ENCODE peak calls at places on chromosomes 4 and X, in five cellular contexts. M is spleen, V is H1, Z is Peyer's patch, D is right lobe of liver. F is an unnamed sample.

GRCh38 chrX:37380920-37381319 is 31.8 kb downstream of the PRRG1 start:
- DNase-seq in M (no peak), V (no peak), Z (no peak), D (no peak), F (no peak)

GRCh38 chrX:82721891-82722290 is 786.2 kb upstream of the POU3F4 start:
- DNase-seq in M (no peak), V (no peak), Z (no peak), D (no peak), F (no peak)

GRCh38 chr4:165931741-165932140 is 58.7 kb downstream of the TLL1 start:
- DNase-seq in M (no peak), V (no peak), Z (no peak), D (no peak), F (no peak)

GRCh38 chr4:126541820-126542219 is 1090.9 kb upstream of the INTU start:
- DNase-seq in M (no peak), V (no peak), Z (no peak), D (no peak), F (no peak)

GRCh38 chr4:172142331-172142738 is 329.1 kb downstream of the GALNTL6 start:
- DNase-seq in M (no peak), V (no peak), Z (no peak), D (no peak), F (no peak)

GRCh38 chrX:135436966-135437866 is 15.5 kb downstream of the SMIM10L2A start:
- DNase-seq in M (no peak), V (no peak), Z (no peak), D (no peak), F (no peak)

GRCh38 chr4:40349561-40350198 is 14.5 kb downstream of the CHRNA9 start:
- DNase-seq in M (no peak), V (no peak), Z (no peak), D (no peak), F (no peak)

GRCh38 chr4:64538219-64538618 is 129.0 kb upstream of the TECRL start:
- DNase-seq in M (no peak), V (no peak), Z (no peak), D (no peak), F (no peak)

GRCh38 chr4:30866444-30866843 is 146.3 kb downstream of the PCDH7 start:
- DNase-seq in M (no peak), V (no peak), Z (no peak), D (no peak), F (no peak)

GRCh38 chr4:149218672-149219071 is 597.0 kb downstream of the IQCM start:
- DNase-seq in M (no peak), V (no peak), Z (no peak), D (no peak), F (no peak)

GRCh38 chr4:122712782-122713181 is 19.7 kb upstream of the BBS12 start:
- DNase-seq in M (no peak), V (no peak), Z (no peak), D (no peak), F (no peak)

GRCh38 chrX:151398346-151398745 is 1.3 kb downstream of the VMA21 start:
- DNase-seq in M (no peak), V (no peak), Z (no peak), D (no peak), F (no peak)

GRCh38 chr4:146243141-146243882 is 29.0 kb downstream of the REELD1 start:
- DNase-seq in M (peak; percentile 84), V (peak; percentile 36), Z (peak; percentile 60), D (peak; percentile 29), F (no peak)

GRCh38 chr4:189021831-189022230 is 882.6 kb downstream of the TRIML1 start:
- DNase-seq in M (no peak), V (no peak), Z (no peak), D (no peak), F (no peak)

GRCh38 chr4:110106946-110107325 is 91.5 kb downstream of the ELOVL6 start:
- DNase-seq in M (no peak), V (no peak), Z (no peak), D (no peak), F (no peak)

GRCh38 chrX:121579016-121579760 is 531.8 kb downstream of the GLUD2 start:
- DNase-seq in M (no peak), V (no peak), Z (no peak), D (no peak), F (no peak)

GRCh38 chr4:156931267-156931666 is 40.3 kb downstream of the PDGFC start:
- DNase-seq in M (no peak), V (no peak), Z (no peak), D (no peak), F (no peak)

DNA sequence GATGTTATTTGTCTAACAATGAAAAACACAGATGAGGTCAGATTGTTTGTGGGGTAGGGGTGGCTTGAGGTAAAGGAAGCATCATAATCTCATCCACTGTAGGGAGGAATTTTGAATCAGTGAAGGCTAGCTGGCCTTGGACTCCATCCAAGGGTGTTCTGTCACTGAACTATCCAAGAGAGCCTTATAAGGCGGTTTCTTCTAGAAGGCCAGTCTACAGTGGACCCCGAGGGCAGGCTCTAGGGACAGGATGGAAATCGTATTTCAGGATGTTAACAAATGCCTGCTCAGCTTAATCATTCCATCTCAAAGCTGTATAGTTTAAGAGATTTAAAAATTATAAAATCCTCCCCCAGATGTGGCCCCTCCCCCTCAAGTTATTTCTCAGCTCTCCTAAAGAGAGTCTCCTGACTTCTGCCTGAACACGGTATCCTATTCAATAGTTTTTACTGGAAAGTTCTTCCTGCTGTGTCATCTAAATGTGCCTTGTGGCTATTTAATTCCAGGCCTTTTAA is 8.1 kb downstream of the IGFBP7 start:
- DNase-seq in M (no peak), V (no peak), Z (peak; percentile 53), D (peak; percentile 49), F (peak; percentile 75)
- H3K27ac ChIP-seq in M (peak overlapping the region; percentile 76), V (no peak overlapping the region), Z (peak overlapping the region; percentile 45), D (peak overlapping the region; percentile 49), F (peak overlapping the region; percentile 63)

DNA sequence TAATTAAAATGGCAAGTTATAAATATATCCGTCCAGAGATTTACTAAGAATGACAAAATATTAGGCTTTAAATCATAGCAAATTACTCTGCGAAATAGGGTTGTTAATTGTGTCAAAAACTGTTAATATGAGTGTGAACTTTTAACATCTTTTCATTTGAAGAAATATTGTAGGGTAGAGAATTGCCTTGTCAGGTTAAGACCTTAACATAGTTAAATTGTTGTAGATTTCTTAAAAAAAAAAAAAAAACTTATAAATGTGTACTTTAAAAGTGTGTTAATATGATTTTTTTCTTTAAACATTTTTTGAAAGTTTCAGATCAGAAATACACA is 107.7 kb upstream of the TLR2 start:
- DNase-seq in M (no peak), V (no peak), Z (no peak), D (no peak), F (no peak)
- H3K36me3 ChIP-seq in M (peaks cover 10% of the 10 kb centered on the region), V (no peaks in the 10 kb centered on the region), Z (no peaks in the 10 kb centered on the region), D (no peaks in the 10 kb centered on the region), F (no peaks in the 10 kb centered on the region)

GRCh38 chrX:16807976-16808542 is 21.8 kb downstream of the TXLNG start:
- DNase-seq in M (no peak), V (no peak), Z (peak; percentile 75), D (no peak), F (no peak)
- TF ChIP-seq POLR2A in M (no peak), V (no peak), Z (no peak), D (no peak), F (no peak)

GRCh38 chrX:34381241-34381640 is 249.1 kb upstream of the FAM47A start:
- DNase-seq in M (no peak), V (no peak), Z (no peak), D (no peak), F (no peak)
- H3K27ac ChIP-seq in M (no peak overlapping the region), V (no peak overlapping the region), Z (no peak overlapping the region), D (no peak overlapping the region), F (no peak overlapping the region)

DNA sequence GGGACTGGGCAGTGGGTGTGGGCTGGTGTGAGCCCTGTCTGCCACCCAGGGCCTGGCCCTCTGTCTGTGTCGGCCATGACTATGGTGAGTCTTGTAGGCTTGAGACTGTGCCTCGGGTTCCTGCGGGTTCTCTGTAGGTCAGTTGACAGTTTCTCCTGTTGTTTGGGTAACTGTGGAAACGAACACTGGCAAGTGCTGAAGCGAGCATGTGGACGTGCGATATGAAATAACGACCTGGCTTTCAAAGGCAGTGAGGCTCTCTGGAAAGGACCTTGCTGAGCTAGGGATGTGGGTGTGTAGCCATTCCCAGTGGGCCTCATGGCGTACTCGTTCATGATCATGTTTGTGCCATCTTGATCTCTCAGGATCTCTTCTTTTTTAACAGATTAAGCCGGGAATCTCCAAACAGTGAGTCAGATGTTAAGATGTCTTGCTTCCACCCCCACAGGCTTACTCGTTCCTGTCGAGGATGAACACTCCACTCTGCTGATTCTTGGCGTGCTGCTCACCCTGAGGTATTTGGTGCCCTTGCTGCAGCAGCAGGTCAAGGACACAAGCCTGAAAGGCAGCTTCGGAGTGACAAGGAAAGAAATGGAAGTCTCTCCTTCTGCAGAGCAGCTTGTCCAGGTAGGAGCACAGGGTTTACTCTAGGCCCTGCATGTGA is 41.3 kb downstream of the HTT start:
- DNase-seq in M (no peak), V (no peak), Z (no peak), D (no peak), F (no peak)
- H3K36me3 ChIP-seq in M (peaks cover 38% of the 10 kb centered on the region), V (peaks cover 13% of the 10 kb centered on the region), Z (peaks cover 70% of the 10 kb centered on the region), D (peaks cover 3% of the 10 kb centered on the region), F (peaks cover 82% of the 10 kb centered on the region)

GRCh38 chr4:23932935-23933334 is 43.1 kb upstream of the PPARGC1A start:
- DNase-seq in M (no peak), V (peak; percentile 43), Z (no peak), D (no peak), F (no peak)

GRCh38 chr4:23932186-23932585 is 42.3 kb upstream of the PPARGC1A start:
- DNase-seq in M (no peak), V (no peak), Z (no peak), D (no peak), F (no peak)

GRCh38 chr4:23937173-23937572 is 47.3 kb upstream of the PPARGC1A start:
- DNase-seq in M (no peak), V (no peak), Z (no peak), D (no peak), F (no peak)

GRCh38 chr4:23934223-23934622 is 44.4 kb upstream of the PPARGC1A start:
- DNase-seq in M (no peak), V (no peak), Z (no peak), D (no peak), F (no peak)

GRCh38 chr4:23934915-23935314 is 45.1 kb upstream of the PPARGC1A start:
- DNase-seq in M (no peak), V (no peak), Z (no peak), D (peak; percentile 47), F (peak; percentile 80)
- TF ChIP-seq POLR2A in M (no peak), V (no peak), Z (no peak), D (no peak), F (no peak)

DNA sequence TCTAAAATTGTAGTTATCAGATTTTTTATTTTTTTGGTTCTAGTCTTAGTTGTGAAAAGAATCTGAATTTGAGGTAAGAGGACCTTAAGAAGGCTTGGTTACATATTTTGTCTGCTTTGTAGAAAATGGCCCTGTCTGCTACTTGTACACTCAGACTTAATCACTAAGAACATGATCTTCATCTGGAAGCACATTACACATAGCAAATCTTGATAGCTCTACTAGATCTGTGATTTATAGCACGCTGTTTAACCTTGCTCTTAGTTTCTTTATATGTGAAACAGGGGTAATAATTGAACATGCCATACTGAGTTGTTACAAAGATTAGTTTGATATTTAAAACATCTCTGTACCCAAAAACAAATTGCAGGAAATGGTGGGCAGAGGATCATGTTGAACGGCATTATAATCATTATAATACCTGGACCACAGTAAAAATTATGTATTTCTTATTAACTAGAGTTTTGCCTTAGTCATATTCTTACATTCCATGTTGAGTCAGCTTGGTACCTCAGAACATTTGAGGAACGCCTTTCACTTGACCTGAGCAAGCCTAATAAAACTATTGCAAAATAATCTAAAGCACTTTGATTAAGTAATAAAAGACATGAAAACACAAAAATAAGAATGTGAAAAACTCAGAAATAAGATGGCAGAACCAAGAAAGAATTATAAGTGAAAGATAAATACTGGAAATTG is 738.0 kb upstream of the AADAT start:
- DNase-seq in M (no peak), V (no peak), Z (no peak), D (no peak), F (no peak)
- H3K27ac ChIP-seq in M (no peak overlapping the region), V (no peak overlapping the region), Z (no peak overlapping the region), D (no peak overlapping the region), F (no peak overlapping the region)